ENCODE peak calls at places on chromosomes 7 and 10, in four cellular contexts. J is kidney tubule cell, O is NCI-H82, M is upper lobe of left lung. B is an unnamed sample.

GRCh38 chr10:28171468-28172235 is 131.2 kb downstream of the MPP7 start:
- DNase-seq in J (no peak), O (no peak), M (no peak), B (no peak)

GRCh38 chr10:75663947-75664664 is 232.7 kb downstream of the LRMDA start:
- DNase-seq in J (peak; percentile 15), O (no peak), M (no peak), B (no peak)

GRCh38 chr10:115049957-115050356 is 43.2 kb upstream of the ATRNL1 start:
- DNase-seq in J (peak; percentile 69), O (no peak), M (no peak), B (no peak)

GRCh38 chr10:59887972-59888640 is 18.2 kb downstream of the CCDC6 start:
- DNase-seq in J (no peak), O (no peak), M (no peak), B (no peak)

GRCh38 chr7:29304756-29305155 is 110.2 kb downstream of the CHN2 start:
- DNase-seq in J (peak; percentile 3), O (no peak), M (no peak), B (no peak)

GRCh38 chr7:120856621-120857352 is 1.2 kb downstream of the TSPAN12 start:
- DNase-seq in J (peak; percentile 59), O (peak; percentile 65), M (peak; percentile 72), B (no peak)

GRCh38 chr10:76082232-76082631 is 650.8 kb downstream of the LRMDA start:
- DNase-seq in J (peak; percentile 45), O (no peak), M (no peak), B (no peak)

GRCh38 chr10:34866848-34867247 is 51.8 kb upstream of the PARD3 start:
- DNase-seq in J (no peak), O (peak; percentile 59), M (no peak), B (no peak)

GRCh38 chr7:101466871-101467270 is 104.2 kb downstream of the COL26A1 start:
- DNase-seq in J (peak; percentile 9), O (no peak), M (no peak), B (no peak)

GRCh38 chr10:46553238-46554049 is 3.0 kb downstream of the GPRIN2 start:
- DNase-seq in J (no peak), O (no peak), M (peak; percentile 51), B (no peak)

GRCh38 chr10:113960617-113961260 is 82.9 kb upstream of the ADRB1 start:
- DNase-seq in J (peak; percentile 84), O (no peak), M (no peak), B (no peak)

GRCh38 chr7:158067219-158067930 is 520.2 kb downstream of the PTPRN2 start:
- DNase-seq in J (no peak), O (no peak), M (peak; percentile 74), B (no peak)

GRCh38 chr7:67788689-67789088 is 792.1 kb downstream of the TYW1 start:
- DNase-seq in J (no peak), O (peak; percentile 78), M (no peak), B (no peak)

GRCh38 chr10:59362184-59362966 is at the start of gene FAM13C:
- DNase-seq in J (peak; percentile 66), O (peak; percentile 77), M (peak; percentile 90), B (peak; percentile 75)

GRCh38 chr7:13489386-13489785 is 500.1 kb downstream of the ETV1 start:
- DNase-seq in J (no peak), O (peak; percentile 41), M (no peak), B (no peak)

GRCh38 chr10:60390224-60390626 is 550 bp upstream of the ANK3 start:
- DNase-seq in J (peak; percentile 32), O (no peak), M (no peak), B (no peak)

GRCh38 chr7:25117226-25118047 is 7.6 kb downstream of the CYCS start:
- DNase-seq in J (no peak), O (peak; percentile 12), M (no peak), B (no peak)

GRCh38 chr10:31290386-31290785 is 28.6 kb upstream of the ZEB1 start:
- DNase-seq in J (peak; percentile 8), O (no peak), M (no peak), B (no peak)

GRCh38 chr7:131385039-131385605 is 57.4 kb downstream of the MKLN1 start:
- DNase-seq in J (no peak), O (no peak), M (no peak), B (no peak)

GRCh38 chr7:138083859-138084258 is 7.6 kb downstream of the AKR1D1 start:
- DNase-seq in J (no peak), O (no peak), M (no peak), B (no peak)

GRCh38 chr10:102121739-102122372 is 1.7 kb upstream of the LDB1 start:
- DNase-seq in J (no peak), O (peak; percentile 92), M (no peak), B (no peak)

GRCh38 chr7:23109470-23109869 is 3.9 kb downstream of the KLHL7 start:
- DNase-seq in J (no peak), O (no peak), M (no peak), B (no peak)

GRCh38 chr7:574661-575395 is 55.2 kb upstream of the PDGFA start:
- DNase-seq in J (no peak), O (no peak), M (no peak), B (no peak)

GRCh38 chr10:102782698-102783540 is 39.2 kb downstream of the WBP1L start:
- DNase-seq in J (no peak), O (no peak), M (no peak), B (no peak)

GRCh38 chr7:74569501-74570075 is 87.9 kb upstream of the GTF2I start:
- DNase-seq in J (no peak), O (no peak), M (no peak), B (no peak)

GRCh38 chr7:116122972-116123595 is 87.3 kb upstream of the TES start:
- DNase-seq in J (peak; percentile 54), O (peak; percentile 26), M (no peak), B (no peak)

GRCh38 chr7:139046143-139046542 is 10.3 kb upstream of the ZC3HAV1L start:
- DNase-seq in J (no peak), O (no peak), M (no peak), B (no peak)

GRCh38 chr10:25934673-25935139 is 677 bp downstream of the MYO3A start:
- DNase-seq in J (peak; percentile 39), O (peak; percentile 48), M (peak; percentile 87), B (no peak)

GRCh38 chr7:113086431-113086888 is at the start of gene GPR85:
- DNase-seq in J (peak; percentile 60), O (peak; percentile 88), M (peak; percentile 93), B (no peak)

GRCh38 chr10:89283988-89284475 is 17.8 kb upstream of the IFIT2 start:
- DNase-seq in J (peak; percentile 91), O (peak; percentile 1), M (no peak), B (peak; percentile 62)

GRCh38 chr7:80247144-80247543 is 112.5 kb downstream of the GNAI1 start:
- DNase-seq in J (no peak), O (no peak), M (no peak), B (no peak)

GRCh38 chr10:74418285-74418872 is 267.4 kb downstream of the ADK start:
- DNase-seq in J (peak; percentile 26), O (peak; percentile 88), M (no peak), B (peak; percentile 9)

GRCh38 chr10:117884088-117884487 is 162.7 kb downstream of the RAB11FIP2 start:
- DNase-seq in J (peak; percentile 13), O (no peak), M (no peak), B (no peak)

GRCh38 chr10:88152720-88153119 is 289.3 kb downstream of the PTEN start:
- DNase-seq in J (peak; percentile 98), O (no peak), M (no peak), B (no peak)

GRCh38 chr7:130891254-130892094 is 157.5 kb upstream of the KLF14 start:
- DNase-seq in J (peak; percentile 92), O (no peak), M (peak; percentile 24), B (no peak)

GRCh38 chr7:145845345-145845744 is 271.3 kb upstream of the CNTNAP2 start:
- DNase-seq in J (no peak), O (no peak), M (no peak), B (no peak)

GRCh38 chr7:3597243-3597642 is 296.2 kb downstream of the SDK1 start:
- DNase-seq in J (no peak), O (no peak), M (no peak), B (no peak)